ENCODE peak calls at places on chromosomes 12 and 14, in ten cellular contexts. O is A549, X is RWPE1, N is right cardiac atrium, S is DND-41, H is left ventricle myocardium inferior, A is brain microvascular endothelial cell, M is dorsolateral prefrontal cortex, R is MM.1S, G is pancreas. F is an unnamed sample.

GRCh38 chr14:81555051-81555450 is 21.4 kb upstream of the SEL1L start:
- DNase-seq in S (no peak), N (no peak), O (no peak), A (no peak), X (no peak), M (no peak), R (no peak), H (no peak), G (peak), F (no peak)

GRCh38 chr12:57694459-57695019 is 607 bp downstream of the OS9 start:
- DNase-seq in R (no peak), A (peak), N (no peak), M (no peak), H (no peak), G (no peak), X (peak), O (no peak), S (peak), F (no peak)

GRCh38 chr12:111219440-111219839 is 149.5 kb downstream of the PHETA1 start:
- DNase-seq in O (no peak), G (no peak), X (no peak), A (no peak), H (no peak), S (no peak), N (no peak), R (no peak), M (no peak), F (no peak)

GRCh38 chr14:61322799-61323290 is 1.5 kb downstream of the PRKCH start:
- DNase-seq in X (peak), H (no peak), A (no peak), M (no peak), N (no peak), S (peak), G (no peak), R (no peak), O (peak), F (no peak)

GRCh38 chr12:95547522-95548055 is 3.7 kb downstream of the USP44 start:
- DNase-seq in X (no peak), S (no peak), H (no peak), N (no peak), M (no peak), R (no peak), G (no peak), O (no peak), A (no peak), F (no peak)

GRCh38 chr14:99215277-99215676 is 56.7 kb downstream of the BCL11B start:
- DNase-seq in A (peak), N (no peak), G (no peak), M (no peak), H (no peak), S (no peak), R (no peak), O (no peak), X (no peak), F (no peak)

GRCh38 chr14:104114421-104115130 is 23.8 kb upstream of the KIF26A start:
- DNase-seq in S (no peak), G (peak), R (no peak), X (no peak), O (no peak), H (peak), A (no peak), N (peak), M (peak), F (no peak)

GRCh38 chr12:81084848-81085350 is 7.0 kb downstream of the ACSS3 start:
- DNase-seq in O (no peak), R (no peak), M (no peak), A (peak), G (no peak), H (no peak), N (no peak), X (no peak), S (no peak), F (no peak)

GRCh38 chr12:122845041-122845864 is 10.0 kb downstream of the HIP1R start:
- DNase-seq in O (no peak), N (no peak), X (no peak), G (peak), A (no peak), H (no peak), R (no peak), M (peak), S (no peak), F (peak)

GRCh38 chr14:89445252-89445973 is 28.4 kb upstream of the FOXN3 start:
- DNase-seq in H (no peak), G (no peak), X (no peak), S (peak), R (no peak), M (no peak), O (no peak), N (no peak), A (no peak), F (no peak)

GRCh38 chr14:106268013-106268727 is 741.8 kb downstream of the TMEM121 start:
- DNase-seq in H (no peak), O (no peak), R (no peak), X (no peak), G (no peak), S (peak), A (no peak), N (no peak), M (no peak), F (no peak)

GRCh38 chr14:95679995-95680735 is 6.1 kb upstream of the TCL1B start:
- DNase-seq in G (no peak), A (no peak), S (no peak), O (no peak), H (no peak), X (no peak), M (no peak), N (no peak), R (no peak), F (no peak)

GRCh38 chr12:122747224-122748175 is 5.1 kb upstream of the DENR start:
- DNase-seq in G (no peak), M (no peak), X (no peak), O (no peak), R (no peak), N (no peak), S (no peak), A (no peak), H (no peak), F (no peak)

GRCh38 chr14:81416233-81416927 is 16.3 kb upstream of the STON2 start:
- DNase-seq in G (no peak), M (no peak), O (no peak), S (no peak), X (no peak), N (no peak), R (no peak), A (no peak), H (no peak), F (no peak)

GRCh38 chr14:104194016-104194415 is 55.6 kb downstream of the KIF26A start:
- DNase-seq in H (no peak), G (no peak), O (no peak), X (no peak), N (no peak), A (no peak), S (no peak), R (no peak), M (no peak), F (no peak)

GRCh38 chr12:118553856-118554504 is 177.6 kb downstream of the SUDS3 start:
- DNase-seq in S (no peak), H (no peak), O (no peak), M (no peak), R (no peak), A (no peak), X (no peak), N (no peak), G (no peak), F (no peak)

GRCh38 chr12:63068857-63069442 is 82.1 kb downstream of the AVPR1A start:
- DNase-seq in M (no peak), N (no peak), S (peak), O (peak), X (peak), A (peak), H (no peak), G (no peak), R (peak), F (no peak)

GRCh38 chr14:94388027-94388895 is at the start of gene SERPINA1:
- DNase-seq in O (no peak), H (no peak), M (no peak), X (peak), A (no peak), S (no peak), G (no peak), N (no peak), R (no peak), F (no peak)

GRCh38 chr14:23300687-23301223 is 1.9 kb downstream of the PPP1R3E start:
- DNase-seq in N (peak), X (no peak), R (no peak), A (peak), M (no peak), H (peak), S (no peak), G (peak), O (no peak), F (no peak)

GRCh38 chr12:57899010-57899662 is 42.2 kb upstream of the ATP23 start:
- DNase-seq in N (peak), H (peak), G (no peak), R (peak), O (no peak), S (peak), X (peak), M (no peak), A (peak), F (no peak)

GRCh38 chr12:119668315-119668651 is 350 bp downstream of the PRKAB1 start:
- DNase-seq in X (peak), M (no peak), R (no peak), G (no peak), O (no peak), S (no peak), A (no peak), H (no peak), N (no peak), F (no peak)

GRCh38 chr14:36856095-36856878 is 194.6 kb downstream of the PAX9 start:
- DNase-seq in N (peak), S (no peak), X (no peak), A (no peak), O (no peak), H (no peak), M (no peak), R (no peak), G (no peak), F (no peak)

GRCh38 chr14:59282366-59282765 is 93.9 kb downstream of the DAAM1 start:
- DNase-seq in S (no peak), O (no peak), X (peak), M (no peak), R (no peak), N (no peak), G (no peak), A (peak), H (no peak), F (no peak)

GRCh38 chr14:57501039-57501557 is 7.4 kb upstream of the CCDC198 start:
- DNase-seq in O (no peak), M (no peak), H (no peak), R (no peak), G (no peak), S (no peak), X (peak), A (no peak), N (no peak), F (no peak)

GRCh38 chr12:6336859-6337744 is 4.8 kb downstream of the TNFRSF1A start:
- DNase-seq in M (no peak), A (no peak), N (no peak), O (no peak), G (no peak), X (no peak), H (no peak), S (peak), R (no peak), F (no peak)

GRCh38 chr14:96126339-96126770 is 78.3 kb upstream of the BDKRB2 start:
- DNase-seq in G (no peak), O (no peak), X (no peak), H (no peak), R (no peak), N (no peak), M (no peak), S (no peak), A (no peak), F (no peak)

GRCh38 chr12:15709524-15709923 is 79.7 kb downstream of the EPS8 start:
- DNase-seq in X (no peak), H (no peak), M (no peak), A (no peak), S (no peak), R (no peak), N (no peak), G (no peak), O (no peak), F (no peak)

GRCh38 chr12:82329508-82329907 is 28.7 kb downstream of the CCDC59 start:
- DNase-seq in M (no peak), A (no peak), H (no peak), O (no peak), S (no peak), N (no peak), G (no peak), R (no peak), X (no peak), F (no peak)

GRCh38 chr12:77323778-77324415 is 258.5 kb upstream of the E2F7 start:
- DNase-seq in A (no peak), H (no peak), O (no peak), M (no peak), R (no peak), N (no peak), X (no peak), G (no peak), S (no peak), F (no peak)

GRCh38 chr12:8678661-8679111 is 16.1 kb upstream of the MFAP5 start:
- DNase-seq in N (no peak), M (no peak), A (no peak), X (peak), O (no peak), H (no peak), R (no peak), S (no peak), G (no peak), F (no peak)

GRCh38 chr12:8676651-8677050 is 14.0 kb upstream of the MFAP5 start:
- DNase-seq in O (no peak), S (no peak), N (no peak), R (no peak), X (no peak), H (no peak), A (no peak), M (no peak), G (no peak), F (no peak)

GRCh38 chr12:8677362-8677761 is 14.7 kb upstream of the MFAP5 start:
- DNase-seq in R (no peak), O (no peak), A (no peak), N (no peak), G (no peak), M (no peak), H (no peak), X (no peak), S (no peak), F (no peak)

GRCh38 chr12:8680533-8680932 is 17.3 kb upstream of the RIMKLB start:
- DNase-seq in S (no peak), R (no peak), O (no peak), X (no peak), A (no peak), H (no peak), M (no peak), N (no peak), G (no peak), F (no peak)

GRCh38 chr12:8681129-8681902 is 16.5 kb upstream of the RIMKLB start:
- DNase-seq in R (no peak), A (peak), H (no peak), N (no peak), G (no peak), O (no peak), X (peak), M (no peak), S (no peak), F (no peak)
- H3K27ac ChIP-seq in R (no peak), A (no peak), H (peak), N (peak), G (no peak), O (no peak), X (peak), M (peak), S (no peak), F (no peak)

GRCh38 chr14:34029921-34030334 is 79.1 kb upstream of the EGLN3 start:
- DNase-seq in S (no peak), H (peak), R (no peak), X (no peak), M (no peak), G (no peak), O (no peak), A (no peak), N (peak), F (no peak)
- H3K27ac ChIP-seq in S (no peak), H (peak), R (no peak), X (no peak), M (no peak), G (no peak), O (no peak), A (no peak), N (peak), F (no peak)

DNA sequence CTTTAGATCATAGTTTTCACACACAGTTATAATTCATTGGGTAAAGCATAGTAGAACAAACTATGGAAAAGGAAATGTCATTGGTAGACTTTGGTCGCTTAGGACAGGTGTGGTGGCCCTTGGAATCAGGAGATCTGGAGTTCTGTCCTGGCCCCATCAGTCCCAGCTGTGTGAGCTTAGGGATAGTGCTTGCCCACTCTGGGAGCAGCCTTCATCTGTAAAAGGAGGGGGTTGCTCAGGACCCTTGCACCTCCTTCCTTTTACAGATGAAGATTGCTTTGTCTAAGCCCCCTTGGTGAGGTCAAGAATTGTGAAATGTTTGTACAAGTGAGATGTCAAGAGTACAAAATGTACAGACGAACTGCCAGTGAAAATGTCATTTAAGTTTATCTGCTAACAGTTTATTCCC is 93.2 kb downstream of the BORCS5 start:
- DNase-seq in O (no peak), X (no peak), M (no peak), G (no peak), S (no peak), N (no peak), R (no peak), A (no peak), H (no peak), F (no peak)
- H3K27ac ChIP-seq in O (peak), X (no peak), M (no peak), G (peak), S (no peak), N (peak), R (no peak), A (no peak), H (no peak), F (no peak)

DNA sequence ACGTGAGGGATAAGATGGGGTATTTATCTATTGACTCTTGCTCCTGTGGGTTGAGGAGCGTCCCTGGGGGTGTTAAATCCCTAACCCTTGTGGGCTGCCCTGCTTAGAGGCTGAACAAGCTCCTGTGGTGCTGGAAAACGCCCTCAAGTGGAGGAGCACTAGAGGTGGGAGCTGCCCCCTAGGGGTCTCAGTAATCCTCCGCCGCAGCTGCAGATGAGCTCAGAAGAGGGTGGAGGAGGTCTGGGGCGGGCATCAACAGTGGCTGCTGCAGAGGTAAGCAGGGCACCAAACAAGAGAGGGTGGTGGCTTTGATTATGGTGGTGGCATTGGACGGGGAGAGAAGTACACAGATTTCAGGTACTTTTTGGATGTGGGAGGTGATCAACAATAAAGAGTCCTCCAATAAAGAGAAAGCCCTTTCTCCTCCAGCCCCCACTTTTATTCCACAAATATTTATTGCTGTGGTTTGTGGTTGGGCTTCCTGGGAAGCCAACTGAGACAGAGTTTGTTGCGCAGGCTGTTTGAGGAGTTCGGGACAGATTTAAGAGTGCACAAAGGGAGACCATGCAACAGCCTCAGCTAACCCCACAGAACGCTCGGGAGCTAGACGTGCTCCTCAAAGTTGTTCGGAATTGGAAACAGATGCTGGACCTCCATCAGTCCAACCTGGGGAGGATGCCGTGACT is 179.9 kb downstream of the ADCK1 start:
- DNase-seq in M (no peak), O (no peak), R (no peak), G (no peak), H (no peak), N (no peak), S (peak), X (no peak), A (no peak), F (peak)
- H3K27ac ChIP-seq in M (peak), O (no peak), R (no peak), G (no peak), H (no peak), N (no peak), S (no peak), X (no peak), A (no peak), F (peak)

DNA sequence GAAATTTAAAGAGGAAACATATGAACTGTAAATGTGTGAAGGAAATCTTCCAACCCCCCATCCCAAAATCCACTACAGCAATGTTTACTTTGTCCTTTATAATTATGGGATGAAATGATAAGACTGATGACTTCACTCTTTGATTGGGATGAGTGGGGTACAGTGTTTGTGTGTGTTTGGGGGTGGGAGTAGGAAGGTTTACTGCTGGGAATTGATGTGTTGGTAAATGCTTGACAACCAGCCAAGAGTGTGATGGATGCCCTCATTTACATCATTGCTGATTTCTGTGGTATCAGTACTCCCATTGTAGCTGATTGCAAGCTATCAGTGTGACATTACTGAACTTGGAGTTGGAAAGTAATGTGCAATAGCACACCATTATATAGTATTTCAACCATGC is 90.9 kb downstream of the KCNMB4 start:
- DNase-seq in G (no peak), A (no peak), O (no peak), S (no peak), N (no peak), M (no peak), X (no peak), H (no peak), R (no peak), F (no peak)
- H3K27ac ChIP-seq in G (no peak), A (no peak), O (no peak), S (no peak), N (no peak), M (no peak), X (no peak), H (no peak), R (no peak), F (no peak)